ENCODE peak calls at places on chromosomes 1 and 21, in four cellular contexts. O is AG09309; L is HL-60; A is CD8-positive, alpha-beta T cell. T is an unnamed sample.

GRCh38 chr1:53462769-53463501 is 3.7 kb downstream of the DMRTB1 start:
- DNase-seq in O (no peak), L (no peak), A (no peak), T (no peak)

GRCh38 chr1:160874935-160875334 is 10.0 kb downstream of the ITLN1 start:
- DNase-seq in L (no peak), O (no peak), A (no peak), T (no peak)

GRCh38 chr1:183473286-183473536 is 912 bp downstream of the SMG7 start:
- DNase-seq in O (no peak), A (no peak), L (no peak), T (no peak)

GRCh38 chr1:61170328-61171238 is 88.2 kb downstream of the NFIA start:
- DNase-seq in O (no peak), A (no peak), L (no peak), T (no peak)

GRCh38 chr1:18021242-18021641 is 86.4 kb upstream of the IGSF21 start:
- DNase-seq in O (no peak), L (no peak), A (no peak), T (no peak)

GRCh38 chr1:201350361-201350725 is 27.1 kb downstream of the TNNT2 start:
- DNase-seq in O (no peak), L (no peak), A (no peak), T (no peak)

GRCh38 chr1:944341-945325 is 14.4 kb downstream of the NOC2L start:
- DNase-seq in O (no peak), A (no peak), L (no peak), T (no peak)

GRCh38 chr21:42621166-42621827 is 32.1 kb upstream of the PDE9A start:
- DNase-seq in O (no peak), L (no peak), A (no peak), T (peak)

GRCh38 chr1:39617488-39618049 is 21.9 kb downstream of the HEYL start:
- DNase-seq in A (no peak), O (no peak), L (no peak), T (no peak)

GRCh38 chr1:17632541-17633193 is 93.2 kb downstream of the ARHGEF10L start:
- DNase-seq in L (no peak), A (no peak), O (no peak), T (no peak)

GRCh38 chr1:163321311-163322305 is at the start of gene NUF2:
- DNase-seq in L (peak), A (peak), O (peak), T (peak)

GRCh38 chr1:29415156-29415830 is 179.0 kb downstream of the PTPRU start:
- DNase-seq in A (peak), O (no peak), L (no peak), T (no peak)

GRCh38 chr1:42424201-42424600 is 31.6 kb downstream of the ZMYND12 start:
- DNase-seq in L (no peak), O (no peak), A (no peak), T (no peak)

GRCh38 chr1:227942716-227943261 is 4.9 kb downstream of the WNT9A start:
- DNase-seq in L (no peak), A (no peak), O (no peak), T (no peak)

GRCh38 chr1:227943354-227943753 is 4.4 kb downstream of the WNT9A start:
- DNase-seq in O (no peak), L (no peak), A (no peak), T (no peak)

GRCh38 chr1:227940791-227941241 is 6.9 kb downstream of the WNT9A start:
- DNase-seq in A (no peak), L (no peak), O (no peak), T (no peak)

GRCh38 chr1:227941509-227942020 is 6.2 kb downstream of the WNT9A start:
- DNase-seq in A (no peak), O (no peak), L (no peak), T (no peak)

DNA sequence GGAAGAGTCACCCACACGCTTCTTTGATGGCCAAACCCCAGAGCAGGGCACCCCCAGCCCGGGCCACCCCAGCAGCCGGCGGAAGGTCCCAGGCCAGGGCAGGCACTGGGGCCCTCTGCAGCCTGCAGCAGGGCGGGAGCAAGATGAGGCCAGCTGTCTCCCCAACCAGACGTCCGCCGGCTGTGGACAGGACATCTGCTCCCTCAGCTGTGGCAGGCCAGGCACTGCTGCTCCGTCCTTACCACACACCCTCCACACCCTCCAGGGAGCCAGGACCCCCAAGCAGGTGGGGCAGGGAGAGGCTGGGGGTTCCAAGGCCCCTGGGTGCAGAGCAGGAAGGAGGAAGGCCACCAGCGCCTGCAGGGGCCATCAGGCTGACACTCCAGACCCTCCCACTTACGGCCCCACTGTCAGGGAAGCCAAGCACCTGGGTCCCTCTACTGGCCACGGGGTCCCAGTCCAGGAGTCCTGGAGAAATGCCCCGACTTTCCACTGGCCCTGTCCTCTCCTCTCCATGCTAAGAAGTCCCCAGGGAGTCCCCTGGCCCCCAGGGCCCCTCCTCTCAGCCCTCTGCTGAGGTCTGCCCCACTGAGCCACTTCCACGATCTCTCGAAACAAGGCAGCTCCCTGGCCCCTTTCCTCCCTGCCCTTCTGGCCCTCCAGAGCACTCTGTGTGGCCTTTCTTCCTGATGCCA is 5.6 kb downstream of the WNT9A start:
- DNase-seq in L (no peak), A (no peak), O (no peak), T (no peak)
- TF ChIP-seq CTCF in L (no peak), A (no peak), O (no peak), T (no peak)

GRCh38 chr1:170663011-170663410 is 920 bp upstream of the PRRX1 start:
- DNase-seq in O (no peak), A (no peak), L (no peak), T (no peak)
- H3K4me3 ChIP-seq in O (peak), A (no peak), L (no peak), T (no peak)

GRCh38 chr1:15323351-15323988 is 76.4 kb downstream of the FHAD1 start:
- DNase-seq in A (peak), O (no peak), L (peak), T (no peak)

GRCh38 chr1:15326691-15327530 is 79.9 kb downstream of the FHAD1 start:
- DNase-seq in O (peak), L (no peak), A (no peak), T (no peak)

GRCh38 chr1:15323989-15324866 is 77.2 kb downstream of the FHAD1 start:
- DNase-seq in O (no peak), L (no peak), A (no peak), T (no peak)

GRCh38 chr1:15324867-15325335 is 77.9 kb downstream of the FHAD1 start:
- DNase-seq in O (no peak), L (no peak), A (no peak), T (no peak)

DNA sequence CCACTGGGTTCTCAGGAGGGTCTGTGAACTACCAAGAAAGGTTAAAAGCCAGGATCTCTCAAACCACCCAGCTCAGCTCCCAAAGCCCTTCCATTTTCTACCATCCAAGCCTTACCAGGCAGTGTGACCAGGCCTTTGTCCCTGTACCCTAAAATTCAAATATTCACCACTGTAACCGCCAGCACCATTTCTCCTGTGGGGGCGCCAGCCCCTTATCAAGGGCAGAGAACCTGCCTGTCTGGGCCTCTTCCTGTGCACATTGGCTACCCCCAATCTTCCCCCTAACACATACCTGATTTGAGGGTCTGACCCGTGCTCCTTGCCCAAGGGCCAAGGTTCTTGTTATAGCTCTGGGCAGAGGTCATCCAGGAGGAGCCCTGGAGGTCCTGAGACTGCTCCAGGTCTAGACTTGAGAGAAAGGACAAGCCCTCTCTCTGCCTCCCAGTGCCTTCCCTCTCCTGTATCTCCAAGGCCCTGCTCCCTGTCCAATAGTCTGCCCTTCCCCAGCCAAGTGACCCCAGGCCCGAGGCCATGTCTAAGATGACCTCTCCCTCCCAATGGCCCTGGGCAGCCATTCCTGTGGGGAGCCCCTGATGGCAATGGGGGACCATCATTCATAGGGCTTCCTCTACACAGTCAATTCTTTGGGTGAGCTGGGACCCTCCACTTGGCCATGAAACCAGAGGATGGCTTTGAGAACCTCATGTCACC is 78.5 kb downstream of the FHAD1 start:
- DNase-seq in A (no peak), L (no peak), O (no peak), T (no peak)
- TF ChIP-seq CTCF in A (no peak), L (no peak), O (no peak), T (no peak)

GRCh38 chr21:45975017-45975595 is 6.5 kb upstream of the COL6A1 start:
- DNase-seq in O (no peak), A (no peak), L (no peak), T (no peak)

GRCh38 chr21:45972353-45972715 is 9.2 kb upstream of the COL6A1 start:
- DNase-seq in L (no peak), A (no peak), O (no peak), T (no peak)

GRCh38 chr21:45973475-45974072 is 8.0 kb upstream of the COL6A1 start:
- DNase-seq in O (no peak), L (no peak), A (peak), T (no peak)

GRCh38 chr21:45972716-45973474 is 8.7 kb upstream of the COL6A1 start:
- DNase-seq in A (no peak), L (no peak), O (no peak), T (no peak)

DNA sequence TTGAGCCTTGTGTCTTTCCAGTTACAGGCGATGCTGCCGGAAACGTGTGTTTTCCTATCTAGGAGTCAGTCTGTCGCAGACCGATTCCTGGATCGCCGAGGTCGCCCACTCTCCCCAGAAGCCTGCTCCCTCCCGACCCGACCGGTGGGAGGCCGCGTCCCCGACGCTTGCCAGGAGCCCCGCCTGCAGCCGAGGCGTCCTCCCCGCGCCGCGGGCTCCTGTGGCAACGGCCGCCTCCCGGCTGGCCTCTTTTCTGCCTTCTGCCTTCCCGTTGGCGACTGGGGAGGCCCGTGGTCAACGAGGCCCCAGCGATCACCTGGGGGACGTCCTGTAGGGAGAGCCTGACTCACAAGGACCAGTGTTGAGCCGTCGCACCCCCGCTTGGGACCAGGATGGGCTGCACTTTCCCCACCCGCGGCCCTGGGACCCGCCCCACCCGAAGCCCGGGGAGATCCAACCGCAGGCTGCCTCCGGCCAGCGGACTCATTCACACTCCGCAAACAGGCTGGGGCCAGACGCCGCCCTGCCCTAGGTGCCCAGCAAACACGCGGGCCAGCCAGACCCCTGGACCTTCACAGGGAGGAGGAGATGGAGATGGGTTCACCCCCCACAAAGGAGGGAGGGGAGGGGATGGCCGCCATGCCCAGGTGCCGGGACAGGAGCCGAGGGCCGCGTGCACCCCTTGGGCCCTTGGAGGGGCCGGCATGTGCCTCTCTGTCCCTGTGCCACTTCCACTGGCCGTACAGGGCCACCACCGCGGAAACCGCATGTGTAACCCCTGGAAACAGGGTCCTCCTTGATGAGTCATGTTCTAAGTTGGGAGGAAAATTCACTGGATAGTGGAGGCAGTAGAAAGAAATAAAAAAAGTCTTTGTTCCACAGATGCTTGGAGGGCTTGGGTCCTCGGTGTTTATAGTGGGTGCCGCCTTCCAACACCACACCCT is 7.2 kb upstream of the COL6A1 start:
- DNase-seq in L (no peak), O (no peak), A (no peak), T (no peak)
- H3K4me3 ChIP-seq in L (peak), O (peak), A (peak), T (peak)

DNA sequence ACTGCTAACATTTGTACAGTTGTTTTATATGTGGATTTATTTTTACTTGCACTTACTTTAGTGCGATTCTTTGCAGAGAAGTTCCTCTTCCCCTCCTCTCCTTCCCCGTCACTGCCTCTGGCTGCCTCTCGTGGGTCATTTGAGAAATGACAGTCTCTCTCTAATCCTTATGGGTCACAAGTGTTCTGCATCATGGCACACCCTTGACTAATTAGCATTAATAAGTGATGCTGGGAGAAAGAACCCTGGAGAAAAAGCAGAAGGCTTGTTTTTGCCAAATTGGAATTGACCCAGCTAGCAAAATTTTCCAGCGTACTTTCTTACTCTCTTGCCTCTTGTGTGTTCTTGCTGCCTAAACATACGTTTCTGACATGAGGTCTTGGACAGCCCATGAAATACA is 301.2 kb downstream of the DUSP10 start:
- DNase-seq in L (peak), O (no peak), A (no peak), T (peak)
- TF ChIP-seq CTCF in L (no peak), O (no peak), A (no peak), T (peak)

DNA sequence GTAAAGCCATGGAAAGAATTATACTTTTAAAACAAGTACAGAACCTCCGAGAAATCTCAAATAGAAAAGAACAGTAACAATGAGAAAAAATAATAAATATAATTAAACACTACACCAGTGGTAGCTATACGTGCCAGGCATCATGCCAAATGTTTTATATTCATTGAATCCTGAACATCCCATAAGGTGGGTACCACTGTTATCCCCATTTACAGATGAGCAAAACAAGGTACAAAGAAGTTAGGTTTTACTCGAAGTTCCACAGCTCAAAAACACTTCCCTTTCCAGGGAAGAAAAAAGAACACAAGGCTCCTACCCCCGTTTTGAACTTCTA is 33.4 kb downstream of the JAK1 start:
- DNase-seq in A (no peak), L (no peak), O (no peak), T (no peak)
- H3K4me3 ChIP-seq in A (no peak), L (no peak), O (no peak), T (no peak)

DNA sequence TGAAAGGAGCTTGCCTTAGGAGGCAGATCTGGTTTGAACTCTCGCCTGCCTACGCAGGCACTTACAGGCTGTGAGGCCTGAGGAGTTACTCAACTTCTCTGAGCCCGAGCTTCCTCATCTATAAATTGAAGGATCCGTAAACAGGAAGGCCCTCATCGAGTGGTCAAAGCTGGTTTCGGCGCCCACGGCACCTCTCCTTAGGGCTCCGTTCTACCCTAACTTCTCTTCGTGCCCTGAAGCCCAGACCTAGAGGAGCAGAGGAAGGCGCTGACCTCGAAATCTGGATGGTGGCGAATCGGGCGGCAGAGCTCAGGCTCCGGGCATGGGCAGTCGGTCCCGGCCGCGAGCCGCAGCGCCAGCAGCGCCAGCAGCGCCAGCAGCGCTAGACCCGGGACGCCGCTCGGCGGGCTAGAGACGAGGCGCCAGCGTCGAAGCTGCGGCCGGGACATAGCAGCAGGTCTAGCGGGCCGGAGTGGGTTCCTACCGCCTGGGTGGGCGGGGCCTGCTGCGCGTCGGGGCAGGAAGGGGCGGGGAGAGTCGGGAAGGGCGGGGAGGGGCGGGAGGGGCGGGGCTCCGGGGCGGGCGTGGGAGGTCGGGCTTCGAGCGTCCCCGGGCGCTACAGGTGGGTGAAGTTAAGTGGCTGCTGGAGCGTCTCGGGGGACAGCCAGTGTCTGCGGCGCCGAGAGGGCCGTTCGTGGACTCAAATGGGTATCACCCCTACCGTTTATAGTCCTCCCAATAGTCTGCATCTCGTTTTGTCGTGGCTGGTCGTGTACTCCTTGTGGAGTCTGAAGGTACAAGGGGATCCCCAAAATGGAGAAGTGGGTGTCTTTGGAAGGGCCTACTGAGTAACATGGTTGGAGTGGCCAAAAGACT is at the start of gene CTBS:
- DNase-seq in L (peak), O (peak), A (peak), T (peak)
- TF ChIP-seq CTCF in L (no peak), O (no peak), A (no peak), T (no peak)

GRCh38 chr1:116152950-116153691 is 41.9 kb downstream of the MAB21L3 start:
- DNase-seq in L (no peak), O (no peak), A (no peak), T (no peak)

GRCh38 chr1:116152577-116152943 is 41.4 kb downstream of the MAB21L3 start:
- DNase-seq in L (no peak), O (no peak), A (no peak), T (no peak)

GRCh38 chr1:116150368-116150767 is 39.2 kb downstream of the MAB21L3 start:
- DNase-seq in L (no peak), A (no peak), O (no peak), T (no peak)

GRCh38 chr1:116153692-116154031 is 42.5 kb downstream of the MAB21L3 start:
- DNase-seq in O (no peak), L (no peak), A (no peak), T (no peak)

DNA sequence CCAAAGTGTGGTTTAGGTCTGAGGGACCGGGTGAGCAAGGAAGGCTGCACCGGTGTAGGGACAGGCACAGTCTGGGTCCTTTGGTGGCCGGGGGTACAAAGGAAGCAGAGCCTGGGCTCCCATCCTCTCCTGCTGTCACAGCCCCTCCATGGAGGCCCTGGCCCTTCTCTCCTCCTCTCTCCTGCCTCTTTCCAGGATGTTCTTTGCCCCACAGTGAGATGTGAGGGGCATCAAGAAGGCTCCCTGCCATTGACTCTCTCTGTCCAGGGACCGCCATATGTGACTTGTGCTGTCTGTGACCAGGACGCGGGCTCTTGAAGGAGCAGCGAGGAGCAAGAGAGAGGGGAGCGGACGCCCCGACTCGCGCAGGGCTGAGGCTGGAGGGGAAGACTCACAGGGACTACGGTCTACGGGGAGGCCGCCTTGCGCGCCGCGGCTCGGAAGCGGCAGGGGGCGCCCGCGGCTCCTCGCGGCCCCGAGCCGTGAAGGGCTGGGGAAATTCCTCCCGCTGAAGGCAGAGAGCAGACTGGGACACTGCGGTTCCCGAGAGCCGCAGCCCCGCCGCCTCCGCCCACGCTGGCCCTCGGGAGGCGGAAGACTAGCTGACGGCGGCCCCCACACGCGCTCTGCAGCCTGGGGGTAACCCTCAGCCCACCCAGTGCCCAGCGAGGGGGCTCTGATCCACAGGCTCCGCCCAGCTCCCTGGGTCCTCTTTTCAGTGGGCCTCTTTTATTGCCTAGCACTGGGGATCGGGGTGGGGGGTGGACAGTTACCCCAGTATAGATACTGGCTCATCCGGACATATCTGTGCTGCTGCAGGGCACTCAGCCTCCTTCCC is 40.8 kb downstream of the MAB21L3 start:
- DNase-seq in O (peak), L (peak), A (peak), T (no peak)
- H3K4me3 ChIP-seq in O (peak), L (peak), A (peak), T (peak)

GRCh38 chr1:208343226-208343625 is 99.0 kb upstream of the PLXNA2 start:
- DNase-seq in L (no peak), A (no peak), O (no peak), T (no peak)
- TF ChIP-seq CTCF in L (no peak), A (no peak), O (no peak), T (no peak)